ENCODE peak calls at places on chromosomes 1 and 21, in seven cellular contexts. One of them, this sample, is unnamed.

GRCh38 chr1:203650012-203650836 is 23.6 kb downstream of the ATP2B4 start:
- DNase-seq in PC-3: peak; percentile 46
- DNase-seq in HCT116: no peak
- DNase-seq in right lobe of liver: peak; percentile 67
- DNase-seq in neural progenitor cell: peak; percentile 86
- DNase-seq in tibial artery: peak; percentile 51
- DNase-seq in colonic mucosa: peak; percentile 66
- DNase-seq in this sample: no peak

GRCh38 chr1:8767006-8767405 is 50.4 kb downstream of the RERE start:
- DNase-seq in PC-3: no peak
- DNase-seq in HCT116: no peak
- DNase-seq in right lobe of liver: no peak
- DNase-seq in neural progenitor cell: no peak
- DNase-seq in tibial artery: no peak
- DNase-seq in colonic mucosa: no peak
- DNase-seq in this sample: no peak

GRCh38 chr1:170885551-170885950 is 49.8 kb upstream of the MROH9 start:
- DNase-seq in PC-3: no peak
- DNase-seq in HCT116: no peak
- DNase-seq in right lobe of liver: no peak
- DNase-seq in neural progenitor cell: no peak
- DNase-seq in tibial artery: no peak
- DNase-seq in colonic mucosa: no peak
- DNase-seq in this sample: no peak

GRCh38 chr1:30419246-30419720 is 304.1 kb downstream of the MATN1 start:
- DNase-seq in PC-3: no peak
- DNase-seq in HCT116: no peak
- DNase-seq in right lobe of liver: no peak
- DNase-seq in neural progenitor cell: no peak
- DNase-seq in tibial artery: no peak
- DNase-seq in colonic mucosa: no peak
- DNase-seq in this sample: no peak

GRCh38 chr1:67342002-67342890 is 34.6 kb downstream of the IL12RB2 start:
- DNase-seq in PC-3: no peak
- DNase-seq in HCT116: no peak
- DNase-seq in right lobe of liver: no peak
- DNase-seq in neural progenitor cell: peak; percentile 16
- DNase-seq in tibial artery: no peak
- DNase-seq in colonic mucosa: no peak
- DNase-seq in this sample: no peak

GRCh38 chr1:235156265-235156664 is 4.8 kb downstream of the RBM34 start:
- DNase-seq in PC-3: no peak
- DNase-seq in HCT116: no peak
- DNase-seq in right lobe of liver: no peak
- DNase-seq in neural progenitor cell: no peak
- DNase-seq in tibial artery: no peak
- DNase-seq in colonic mucosa: no peak
- DNase-seq in this sample: no peak

GRCh38 chr1:12232221-12232620 is 2.4 kb downstream of the VPS13D start:
- DNase-seq in PC-3: peak; percentile 78
- DNase-seq in HCT116: peak; percentile 41
- DNase-seq in right lobe of liver: peak; percentile 74
- DNase-seq in neural progenitor cell: no peak
- DNase-seq in tibial artery: no peak
- DNase-seq in colonic mucosa: peak; percentile 33
- DNase-seq in this sample: peak; percentile 46

GRCh38 chr1:165564561-165564960 is 20.8 kb downstream of the LRRC52 start:
- DNase-seq in PC-3: no peak
- DNase-seq in HCT116: no peak
- DNase-seq in right lobe of liver: no peak
- DNase-seq in neural progenitor cell: no peak
- DNase-seq in tibial artery: no peak
- DNase-seq in colonic mucosa: no peak
- DNase-seq in this sample: no peak

GRCh38 chr1:74423476-74423875 is 88.9 kb downstream of the LRRC53 start:
- DNase-seq in PC-3: no peak
- DNase-seq in HCT116: no peak
- DNase-seq in right lobe of liver: no peak
- DNase-seq in neural progenitor cell: no peak
- DNase-seq in tibial artery: no peak
- DNase-seq in colonic mucosa: no peak
- DNase-seq in this sample: no peak

GRCh38 chr1:29397981-29398380 is 161.7 kb downstream of the PTPRU start:
- DNase-seq in PC-3: no peak
- DNase-seq in HCT116: no peak
- DNase-seq in right lobe of liver: no peak
- DNase-seq in neural progenitor cell: no peak
- DNase-seq in tibial artery: no peak
- DNase-seq in colonic mucosa: no peak
- DNase-seq in this sample: no peak

GRCh38 chr1:41498391-41498790 is 13.9 kb upstream of the EDN2 start:
- DNase-seq in PC-3: peak; percentile 70
- DNase-seq in HCT116: no peak
- DNase-seq in right lobe of liver: no peak
- DNase-seq in neural progenitor cell: no peak
- DNase-seq in tibial artery: no peak
- DNase-seq in colonic mucosa: no peak
- DNase-seq in this sample: no peak

GRCh38 chr1:47617381-47618221 is 179.8 kb downstream of the FOXD2 start:
- DNase-seq in PC-3: no peak
- DNase-seq in HCT116: no peak
- DNase-seq in right lobe of liver: no peak
- DNase-seq in neural progenitor cell: no peak
- DNase-seq in tibial artery: no peak
- DNase-seq in colonic mucosa: peak; percentile 7
- DNase-seq in this sample: no peak

GRCh38 chr1:11788549-11789053 is 17.2 kb downstream of the MTHFR start:
- DNase-seq in PC-3: no peak
- DNase-seq in HCT116: no peak
- DNase-seq in right lobe of liver: no peak
- DNase-seq in neural progenitor cell: peak; percentile 1
- DNase-seq in tibial artery: no peak
- DNase-seq in colonic mucosa: no peak
- DNase-seq in this sample: no peak

GRCh38 chr1:2384941-2385481 is 6.3 kb downstream of the MORN1 start:
- DNase-seq in PC-3: no peak
- DNase-seq in HCT116: no peak
- DNase-seq in right lobe of liver: no peak
- DNase-seq in neural progenitor cell: no peak
- DNase-seq in tibial artery: peak; percentile 14
- DNase-seq in colonic mucosa: no peak
- DNase-seq in this sample: no peak

GRCh38 chr21:43023175-43023574 is 48.8 kb downstream of the PKNOX1 start:
- DNase-seq in PC-3: no peak
- DNase-seq in HCT116: no peak
- DNase-seq in right lobe of liver: no peak
- DNase-seq in neural progenitor cell: no peak
- DNase-seq in tibial artery: no peak
- DNase-seq in colonic mucosa: no peak
- DNase-seq in this sample: no peak

GRCh38 chr1:179867493-179868330 is 9.9 kb downstream of the TOR1AIP2 start:
- DNase-seq in PC-3: peak; percentile 53
- DNase-seq in HCT116: no peak
- DNase-seq in right lobe of liver: peak; percentile 29
- DNase-seq in neural progenitor cell: peak; percentile 74
- DNase-seq in tibial artery: peak; percentile 39
- DNase-seq in colonic mucosa: peak; percentile 47
- DNase-seq in this sample: peak; percentile 25

GRCh38 chr1:112529301-112529700 is 20.5 kb downstream of the WNT2B start:
- DNase-seq in PC-3: peak; percentile 84
- DNase-seq in HCT116: no peak
- DNase-seq in right lobe of liver: no peak
- DNase-seq in neural progenitor cell: no peak
- DNase-seq in tibial artery: no peak
- DNase-seq in colonic mucosa: no peak
- DNase-seq in this sample: no peak

GRCh38 chr1:38169121-38169520 is 122.5 kb upstream of the POU3F1 start:
- DNase-seq in PC-3: no peak
- DNase-seq in HCT116: no peak
- DNase-seq in right lobe of liver: no peak
- DNase-seq in neural progenitor cell: no peak
- DNase-seq in tibial artery: no peak
- DNase-seq in colonic mucosa: no peak
- DNase-seq in this sample: no peak

DNA sequence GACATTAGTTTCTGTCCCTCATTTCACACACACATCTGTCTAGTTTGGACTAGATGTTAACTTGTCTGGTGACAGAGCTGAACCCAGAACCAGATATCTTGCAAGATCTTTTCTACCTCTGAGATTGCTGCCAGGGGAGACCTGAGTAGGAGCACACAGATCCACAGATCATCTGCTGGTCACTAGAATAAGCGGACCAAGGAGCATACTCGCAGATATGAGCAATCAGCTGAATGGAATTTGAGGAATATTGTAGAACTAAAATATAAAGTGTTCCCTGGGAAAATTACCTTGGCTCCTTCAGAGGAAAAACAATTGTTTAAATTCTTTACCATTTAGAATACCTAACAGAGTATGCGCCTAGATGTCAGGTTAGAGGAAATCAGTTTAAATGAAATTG is 90.7 kb downstream of the TNFSF18 start:
- DNase-seq in PC-3: no peak
- DNase-seq in HCT116: no peak
- DNase-seq in right lobe of liver: no peak
- DNase-seq in neural progenitor cell: no peak
- DNase-seq in tibial artery: no peak
- DNase-seq in colonic mucosa: no peak
- DNase-seq in this sample: no peak
- H3K4me1 ChIP-seq in PC-3: peaks cover 12% of the 10 kb centered on the region
- H3K4me1 ChIP-seq in HCT116: no peaks in the 10 kb centered on the region
- H3K4me1 ChIP-seq in right lobe of liver: no peaks in the 10 kb centered on the region
- H3K4me1 ChIP-seq in neural progenitor cell: no peaks in the 10 kb centered on the region
- H3K4me1 ChIP-seq in tibial artery: no peaks in the 10 kb centered on the region
- H3K4me1 ChIP-seq in colonic mucosa: no peaks in the 10 kb centered on the region
- H3K4me1 ChIP-seq in this sample: no peaks in the 10 kb centered on the region

GRCh38 chr1:201717286-201717685 is 111.7 kb upstream of the IPO9 start:
- DNase-seq in PC-3: no peak
- DNase-seq in HCT116: no peak
- DNase-seq in right lobe of liver: no peak
- DNase-seq in neural progenitor cell: no peak
- DNase-seq in tibial artery: no peak
- DNase-seq in colonic mucosa: no peak
- DNase-seq in this sample: no peak

GRCh38 chr1:201716742-201717135 is 112.2 kb upstream of the IPO9 start:
- DNase-seq in PC-3: no peak
- DNase-seq in HCT116: no peak
- DNase-seq in right lobe of liver: no peak
- DNase-seq in neural progenitor cell: no peak
- DNase-seq in tibial artery: no peak
- DNase-seq in colonic mucosa: no peak
- DNase-seq in this sample: no peak

GRCh38 chr1:201714542-201715276 is 114.2 kb upstream of the IPO9 start:
- DNase-seq in PC-3: peak; percentile 95
- DNase-seq in HCT116: peak; percentile 97
- DNase-seq in right lobe of liver: peak; percentile 50
- DNase-seq in neural progenitor cell: peak; percentile 44
- DNase-seq in tibial artery: peak; percentile 97
- DNase-seq in colonic mucosa: peak; percentile 71
- DNase-seq in this sample: peak; percentile 60

GRCh38 chr1:201715801-201716741 is 112.9 kb upstream of the IPO9 start:
- DNase-seq in PC-3: no peak
- DNase-seq in HCT116: no peak
- DNase-seq in right lobe of liver: no peak
- DNase-seq in neural progenitor cell: no peak
- DNase-seq in tibial artery: peak; percentile 59
- DNase-seq in colonic mucosa: no peak
- DNase-seq in this sample: no peak

GRCh38 chr1:201715351-201715750 is 113.6 kb upstream of the IPO9 start:
- DNase-seq in PC-3: no peak
- DNase-seq in HCT116: no peak
- DNase-seq in right lobe of liver: no peak
- DNase-seq in neural progenitor cell: no peak
- DNase-seq in tibial artery: no peak
- DNase-seq in colonic mucosa: no peak
- DNase-seq in this sample: no peak
- H3K4me1 ChIP-seq in PC-3: peaks cover 48% of the 10 kb centered on the region
- H3K4me1 ChIP-seq in HCT116: peaks cover 39% of the 10 kb centered on the region
- H3K4me1 ChIP-seq in right lobe of liver: no peaks in the 10 kb centered on the region
- H3K4me1 ChIP-seq in neural progenitor cell: peaks cover 53% of the 10 kb centered on the region
- H3K4me1 ChIP-seq in tibial artery: no peaks in the 10 kb centered on the region
- H3K4me1 ChIP-seq in colonic mucosa: peaks cover 17% of the 10 kb centered on the region
- H3K4me1 ChIP-seq in this sample: peaks cover 56% of the 10 kb centered on the region

DNA sequence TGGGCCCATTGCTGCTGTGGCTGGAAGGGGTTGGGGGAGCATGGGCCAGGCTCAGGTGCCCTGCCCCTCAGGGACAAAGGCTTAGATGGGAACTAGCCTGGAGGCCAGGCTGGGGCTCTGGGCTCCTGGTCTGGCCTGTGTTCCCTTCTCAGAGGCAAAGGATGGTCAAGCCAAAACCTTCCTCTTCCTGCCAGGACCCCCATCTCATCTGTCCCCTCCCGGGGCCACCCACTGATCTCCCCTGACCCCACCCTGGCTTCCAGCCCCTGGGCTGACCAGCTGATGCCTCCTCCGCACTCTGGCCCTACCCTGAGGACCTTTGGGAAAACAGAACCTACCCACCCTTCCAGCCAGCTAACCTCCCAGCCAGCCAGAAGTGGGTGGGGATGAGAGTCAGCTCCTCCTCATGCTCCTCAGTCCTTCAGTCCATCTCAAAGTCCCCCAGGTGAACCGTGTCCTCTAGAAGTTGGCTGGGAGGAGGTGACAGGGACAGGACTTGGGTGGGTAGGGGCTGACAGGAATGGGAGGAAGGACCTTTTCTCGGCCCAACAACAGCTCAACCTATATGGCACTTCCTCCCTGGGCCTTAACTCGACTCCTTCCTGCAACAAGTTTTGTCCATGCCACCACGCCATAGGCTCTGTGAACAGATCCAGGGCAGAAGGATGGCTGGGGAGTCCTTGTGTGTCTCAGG is 7.5 kb downstream of the PEAR1 start:
- DNase-seq in PC-3: no peak
- DNase-seq in HCT116: no peak
- DNase-seq in right lobe of liver: no peak
- DNase-seq in neural progenitor cell: no peak
- DNase-seq in tibial artery: no peak
- DNase-seq in colonic mucosa: no peak
- DNase-seq in this sample: no peak
- H3K4me1 ChIP-seq in PC-3: peaks cover 29% of the 10 kb centered on the region
- H3K4me1 ChIP-seq in HCT116: peaks cover 22% of the 10 kb centered on the region
- H3K4me1 ChIP-seq in right lobe of liver: no peaks in the 10 kb centered on the region
- H3K4me1 ChIP-seq in neural progenitor cell: peaks cover 7% of the 10 kb centered on the region
- H3K4me1 ChIP-seq in tibial artery: peaks cover 8% of the 10 kb centered on the region
- H3K4me1 ChIP-seq in colonic mucosa: no peaks in the 10 kb centered on the region
- H3K4me1 ChIP-seq in this sample: peaks cover 79% of the 10 kb centered on the region

GRCh38 chr1:241102652-241103051 is 254.4 kb downstream of the RGS7 start:
- DNase-seq in PC-3: no peak
- DNase-seq in HCT116: no peak
- DNase-seq in right lobe of liver: no peak
- DNase-seq in neural progenitor cell: no peak
- DNase-seq in tibial artery: no peak
- DNase-seq in colonic mucosa: no peak
- DNase-seq in this sample: no peak

GRCh38 chr1:241101622-241102021 is 255.4 kb downstream of the RGS7 start:
- DNase-seq in PC-3: no peak
- DNase-seq in HCT116: no peak
- DNase-seq in right lobe of liver: no peak
- DNase-seq in neural progenitor cell: peak; percentile 29
- DNase-seq in tibial artery: no peak
- DNase-seq in colonic mucosa: no peak
- DNase-seq in this sample: no peak

GRCh38 chr1:241109039-241109438 is 248.0 kb downstream of the RGS7 start:
- DNase-seq in PC-3: no peak
- DNase-seq in HCT116: no peak
- DNase-seq in right lobe of liver: no peak
- DNase-seq in neural progenitor cell: no peak
- DNase-seq in tibial artery: no peak
- DNase-seq in colonic mucosa: no peak
- DNase-seq in this sample: no peak

GRCh38 chr1:241105118-241105517 is 251.9 kb downstream of the RGS7 start:
- DNase-seq in PC-3: no peak
- DNase-seq in HCT116: no peak
- DNase-seq in right lobe of liver: no peak
- DNase-seq in neural progenitor cell: no peak
- DNase-seq in tibial artery: no peak
- DNase-seq in colonic mucosa: no peak
- DNase-seq in this sample: no peak
- H3K4me1 ChIP-seq in PC-3: no peaks in the 10 kb centered on the region
- H3K4me1 ChIP-seq in HCT116: no peaks in the 10 kb centered on the region
- H3K4me1 ChIP-seq in right lobe of liver: no peaks in the 10 kb centered on the region
- H3K4me1 ChIP-seq in neural progenitor cell: no peaks in the 10 kb centered on the region
- H3K4me1 ChIP-seq in tibial artery: no peaks in the 10 kb centered on the region
- H3K4me1 ChIP-seq in colonic mucosa: no peaks in the 10 kb centered on the region
- H3K4me1 ChIP-seq in this sample: no peaks in the 10 kb centered on the region

This sample was measured in heart right ventricle.